ENCODE peak calls at places on chromosomes 5 and 9, in seven cellular contexts. O is thyroid gland; R is endothelial cell of umbilical vein; X is foreskin keratinocyte; U is AG04450; N is CD4-positive, alpha-beta T cell; H is substantia nigra. F is an unnamed sample.

GRCh38 chr5:107359916-107360234 is 310.9 kb downstream of the EFNA5 start:
- DNase-seq in O (no peak), R (no peak), X (no peak), U (no peak), N (no peak), H (no peak), F (no peak)

GRCh38 chr5:97534166-97534565 is 351.1 kb upstream of the RIOK2 start:
- DNase-seq in O (no peak), R (peak), X (peak), U (peak), N (no peak), H (peak), F (peak)

GRCh38 chr5:62938927-62939326 is 360.3 kb downstream of the LRRC70 start:
- DNase-seq in O (no peak), R (no peak), X (no peak), U (no peak), N (no peak), H (no peak), F (no peak)

GRCh38 chr5:62017092-62017491 is 288.9 kb upstream of the KIF2A start:
- DNase-seq in O (no peak), R (no peak), X (no peak), U (no peak), N (no peak), H (no peak), F (no peak)

GRCh38 chr5:52987711-52988329 is 1.3 kb upstream of the ITGA2 start:
- DNase-seq in O (peak), R (peak), X (peak), U (no peak), N (no peak), H (no peak), F (peak)

GRCh38 chr5:96861044-96861443 is 15.3 kb upstream of the ERAP2 start:
- DNase-seq in O (no peak), R (no peak), X (no peak), U (no peak), N (no peak), H (no peak), F (no peak)

GRCh38 chr5:378301-378891 is 56.9 kb downstream of the AHRR start:
- DNase-seq in O (no peak), R (peak), X (no peak), U (no peak), N (no peak), H (no peak), F (no peak)

GRCh38 chr5:180348316-180348715 is 4.8 kb downstream of the GFPT2 start:
- DNase-seq in O (no peak), R (no peak), X (no peak), U (no peak), N (no peak), H (no peak), F (no peak)

GRCh38 chr5:124235576-124235975 is 510.9 kb downstream of the ZNF608 start:
- DNase-seq in O (no peak), R (no peak), X (no peak), U (no peak), N (no peak), H (peak), F (no peak)

GRCh38 chr5:132259061-132259851 is 1.8 kb downstream of the PDLIM4 start:
- DNase-seq in O (peak), R (peak), X (peak), U (peak), N (no peak), H (peak), F (peak)

GRCh38 chr9:8364021-8364782 is 564.6 kb upstream of the DMAC1 start:
- DNase-seq in O (no peak), R (no peak), X (no peak), U (no peak), N (no peak), H (peak), F (no peak)

GRCh38 chr9:23537192-23538059 is 288.6 kb downstream of the ELAVL2 start:
- DNase-seq in O (no peak), R (no peak), X (no peak), U (no peak), N (no peak), H (no peak), F (no peak)

DNA sequence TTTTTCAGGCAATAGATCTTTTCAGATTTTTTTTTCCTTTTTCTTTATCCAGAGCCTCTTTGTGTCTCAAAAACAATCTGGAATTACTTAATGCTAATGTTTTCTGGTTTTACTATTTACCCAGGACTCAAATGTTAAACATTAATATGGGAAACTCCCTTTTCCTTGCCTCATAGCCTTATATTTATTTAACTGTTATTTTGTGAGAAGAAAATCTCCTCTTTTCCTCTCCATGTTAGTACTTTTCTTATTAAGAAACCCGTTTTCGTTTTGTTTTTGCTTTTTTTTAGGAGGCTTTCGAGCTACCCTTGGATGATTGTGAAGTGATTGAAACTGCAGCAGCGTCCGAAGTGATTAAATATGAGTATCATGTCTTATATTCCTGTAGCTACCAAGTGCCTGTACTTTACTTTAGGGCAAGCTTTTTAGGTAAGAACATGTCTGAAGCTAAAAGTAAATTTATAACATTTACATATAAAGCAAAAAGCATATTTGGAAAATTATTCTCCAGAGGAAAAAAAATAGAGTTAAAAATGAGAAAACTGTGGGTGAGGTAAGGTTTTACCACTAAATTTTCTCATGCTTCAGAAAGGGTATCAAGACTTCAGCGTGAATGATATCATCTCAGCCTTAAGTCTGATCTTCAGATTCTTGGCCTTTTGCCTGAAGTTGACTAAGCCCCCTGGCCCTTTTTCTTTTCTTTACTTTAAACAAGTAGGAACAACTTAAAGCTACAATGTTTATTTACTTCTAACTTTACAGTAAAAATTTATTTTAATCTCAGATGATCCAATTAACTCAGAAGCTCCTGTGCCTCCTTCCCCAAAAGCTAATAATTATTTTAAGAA is 113.8 kb downstream of the RPS23 start:
- DNase-seq in O (no peak), R (peak), X (peak), U (peak), N (no peak), H (no peak), F (no peak)
- H3K27ac ChIP-seq in O (no peak), R (peak), X (peak), U (peak), N (no peak), H (no peak), F (peak)

GRCh38 chr5:151671979-151672378 is 14.7 kb downstream of the SPARC start:
- DNase-seq in O (no peak), R (peak), X (no peak), U (no peak), N (no peak), H (no peak), F (no peak)

GRCh38 chr5:151667083-151667482 is 19.6 kb downstream of the SPARC start:
- DNase-seq in O (no peak), R (no peak), X (no peak), U (no peak), N (no peak), H (no peak), F (no peak)

GRCh38 chr5:151673421-151673820 is 13.3 kb downstream of the SPARC start:
- DNase-seq in O (no peak), R (peak), X (no peak), U (no peak), N (no peak), H (no peak), F (no peak)

GRCh38 chr5:151670953-151671636 is 15.6 kb downstream of the SPARC start:
- DNase-seq in O (no peak), R (peak), X (no peak), U (no peak), N (no peak), H (no peak), F (no peak)

GRCh38 chr5:151670074-151670686 is 16.5 kb downstream of the SPARC start:
- DNase-seq in O (no peak), R (peak), X (no peak), U (no peak), N (no peak), H (no peak), F (no peak)
- H3K27ac ChIP-seq in O (peak), R (peak), X (no peak), U (peak), N (no peak), H (no peak), F (no peak)

GRCh38 chr5:177089146-177089545 is 2.4 kb downstream of the FGFR4 start:
- DNase-seq in O (no peak), R (no peak), X (no peak), U (no peak), N (no peak), H (no peak), F (no peak)

GRCh38 chr5:177086918-177087706 is 397 bp downstream of the FGFR4 start:
- DNase-seq in O (peak), R (peak), X (no peak), U (no peak), N (peak), H (no peak), F (no peak)

GRCh38 chr5:177084175-177084574 is 2.5 kb upstream of the FGFR4 start:
- DNase-seq in O (no peak), R (no peak), X (no peak), U (no peak), N (no peak), H (no peak), F (no peak)

GRCh38 chr5:177087707-177088005 is 941 bp downstream of the FGFR4 start:
- DNase-seq in O (no peak), R (no peak), X (no peak), U (no peak), N (no peak), H (no peak), F (no peak)

DNA sequence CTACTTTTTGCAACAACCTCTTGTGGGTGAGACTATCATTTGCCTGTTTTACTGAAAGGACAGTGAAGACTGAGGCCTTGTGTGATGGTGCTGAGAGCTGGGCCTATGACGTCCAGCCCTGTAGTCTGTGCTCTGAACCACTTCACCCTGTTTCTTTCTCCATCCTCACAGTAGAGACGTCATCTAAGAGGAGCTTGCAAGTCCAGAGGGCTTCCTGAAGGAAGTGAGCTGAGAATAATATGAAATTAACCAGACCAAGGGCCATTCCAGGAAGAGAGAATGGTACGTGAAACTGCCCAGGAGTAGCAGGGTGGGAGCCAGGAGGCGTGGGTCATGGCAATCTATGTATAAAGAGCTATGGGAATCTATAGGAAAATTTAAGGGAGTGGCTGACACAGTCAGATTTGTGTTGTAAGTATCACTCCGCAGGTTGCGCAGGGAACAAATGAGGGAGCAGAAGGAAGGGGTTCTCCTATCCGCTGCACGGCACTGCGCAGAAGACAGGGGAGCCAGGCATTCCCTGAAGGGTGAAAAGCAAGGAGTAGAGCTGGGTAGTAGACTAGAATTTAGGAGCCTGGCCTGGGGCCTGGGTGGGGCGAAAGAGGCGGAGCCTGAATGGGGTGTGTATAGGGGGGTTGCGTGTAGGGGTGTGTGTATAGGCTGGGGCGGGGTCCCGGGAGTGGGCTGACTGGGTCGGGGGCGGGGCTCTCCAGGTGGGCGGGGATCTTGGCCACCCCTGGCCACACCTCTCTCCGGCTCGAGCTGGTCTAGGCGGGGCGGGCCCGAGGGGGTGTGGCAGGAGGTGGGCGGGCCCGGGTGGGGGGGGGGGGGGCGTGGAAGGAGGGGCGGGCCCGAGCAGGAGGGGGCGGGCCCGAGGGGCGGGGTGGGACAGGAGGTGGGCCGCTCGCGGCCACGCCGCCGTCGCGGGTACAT is at the start of gene FGFR4:
- DNase-seq in O (peak), R (no peak), X (peak), U (no peak), N (peak), H (no peak), F (no peak)
- H3K27ac ChIP-seq in O (no peak), R (no peak), X (no peak), U (no peak), N (no peak), H (no peak), F (no peak)

GRCh38 chr5:173786296-173787187 is 101.6 kb upstream of the CPEB4 start:
- DNase-seq in O (no peak), R (no peak), X (no peak), U (no peak), N (no peak), H (no peak), F (no peak)
- H3K27ac ChIP-seq in O (no peak), R (no peak), X (no peak), U (no peak), N (no peak), H (no peak), F (no peak)

GRCh38 chr5:149421372-149421685 is 42.2 kb upstream of the IL17B start:
- DNase-seq in O (no peak), R (no peak), X (no peak), U (no peak), N (no peak), H (no peak), F (no peak)

GRCh38 chr5:149420509-149421371 is 41.6 kb upstream of the IL17B start:
- DNase-seq in O (no peak), R (no peak), X (no peak), U (peak), N (no peak), H (no peak), F (no peak)

GRCh38 chr5:149423287-149424268 is 44.5 kb upstream of the IL17B start:
- DNase-seq in O (no peak), R (no peak), X (no peak), U (peak), N (no peak), H (no peak), F (no peak)

GRCh38 chr5:149422429-149423286 is 43.6 kb upstream of the IL17B start:
- DNase-seq in O (no peak), R (peak), X (no peak), U (peak), N (no peak), H (no peak), F (no peak)

GRCh38 chr5:149421834-149422233 is 42.7 kb upstream of the IL17B start:
- DNase-seq in O (no peak), R (no peak), X (no peak), U (no peak), N (no peak), H (no peak), F (no peak)
- H3K27ac ChIP-seq in O (peak), R (no peak), X (no peak), U (peak), N (no peak), H (no peak), F (no peak)

GRCh38 chr9:89442981-89443817 is 54.7 kb downstream of the SEMA4D start:
- DNase-seq in O (no peak), R (no peak), X (no peak), U (no peak), N (no peak), H (no peak), F (no peak)
- H3K27ac ChIP-seq in O (no peak), R (no peak), X (no peak), U (no peak), N (peak), H (peak), F (no peak)

GRCh38 chr5:173964491-173964890 is 24.5 kb upstream of the C5orf47 start:
- DNase-seq in O (no peak), R (no peak), X (no peak), U (no peak), N (no peak), H (no peak), F (no peak)

GRCh38 chr5:173963867-173964429 is 25.0 kb upstream of the C5orf47 start:
- DNase-seq in O (no peak), R (no peak), X (no peak), U (no peak), N (no peak), H (no peak), F (no peak)

GRCh38 chr5:173962436-173962835 is 26.5 kb upstream of the C5orf47 start:
- DNase-seq in O (peak), R (no peak), X (no peak), U (no peak), N (no peak), H (no peak), F (no peak)

GRCh38 chr5:173968154-173968553 is 20.8 kb upstream of the C5orf47 start:
- DNase-seq in O (no peak), R (no peak), X (no peak), U (no peak), N (no peak), H (no peak), F (no peak)

DNA sequence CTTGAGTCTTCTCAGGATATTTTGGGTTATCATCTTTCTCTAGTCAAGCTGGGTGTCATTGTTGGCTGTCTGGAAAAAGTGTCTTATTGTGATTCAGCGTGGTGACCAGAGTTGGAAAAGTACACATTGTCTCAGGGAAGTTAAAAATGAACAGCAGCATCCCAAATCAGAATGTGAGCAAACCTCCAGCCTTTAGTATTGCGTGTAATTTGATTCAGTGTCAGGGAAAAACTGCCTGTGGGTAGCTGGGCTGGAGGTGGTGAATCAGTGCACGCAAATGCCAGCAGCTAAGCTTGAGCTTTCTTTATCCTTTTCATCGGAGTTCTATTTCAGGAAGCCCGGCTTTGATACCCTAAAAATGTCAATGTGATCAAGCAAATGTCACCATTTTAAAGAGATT is 25.9 kb upstream of the C5orf47 start:
- DNase-seq in O (no peak), R (no peak), X (no peak), U (peak), N (no peak), H (no peak), F (no peak)
- H3K27ac ChIP-seq in O (peak), R (no peak), X (peak), U (peak), N (no peak), H (peak), F (peak)

F was measured in epithelial cell of prostate.